ENCODE peak calls at places on chromosome 14, in ten cellular contexts. One of them, this sample, is unnamed.

GRCh38 chr14:56989359-56989758 is 179.1 kb upstream of the OTX2 start:
- DNase-seq in endothelial cell of umbilical vein: no peak
- DNase-seq in Calu3: no peak
- DNase-seq in effector memory CD8-positive, alpha-beta T cell: no peak
- DNase-seq in stimulated activated CD8-positive, alpha-beta memory T cell treated with anti-CD3 and anti-CD28 coated beads, Interleukin-12 subunit alpha, Interleukin-12 subunit beta, amount 100 ng/mL, for 1 hour: no peak
- DNase-seq in NCI-H1417: peak
- DNase-seq in GM13976: no peak
- DNase-seq in mesenchymal stem cell: no peak
- DNase-seq in right cardiac atrium: no peak
- DNase-seq in HTR-8/SVneo: no peak
- DNase-seq in this sample: no peak

GRCh38 chr14:80634106-80634758 is 307.3 kb downstream of the CEP128 start:
- DNase-seq in mesenchymal stem cell: peak
- DNase-seq in right cardiac atrium: no peak
- DNase-seq in NCI-H1417: no peak
- DNase-seq in GM13976: no peak
- DNase-seq in stimulated activated CD8-positive, alpha-beta memory T cell treated with anti-CD3 and anti-CD28 coated beads, Interleukin-12 subunit alpha, Interleukin-12 subunit beta, amount 100 ng/mL, for 1 hour: no peak
- DNase-seq in HTR-8/SVneo: peak
- DNase-seq in Calu3: no peak
- DNase-seq in endothelial cell of umbilical vein: peak
- DNase-seq in effector memory CD8-positive, alpha-beta T cell: no peak
- DNase-seq in this sample: no peak

GRCh38 chr14:92794547-92794941 is 439 bp downstream of the GOLGA5 start:
- DNase-seq in effector memory CD8-positive, alpha-beta T cell: no peak
- DNase-seq in NCI-H1417: peak
- DNase-seq in Calu3: no peak
- DNase-seq in endothelial cell of umbilical vein: peak
- DNase-seq in GM13976: peak
- DNase-seq in mesenchymal stem cell: peak
- DNase-seq in right cardiac atrium: no peak
- DNase-seq in HTR-8/SVneo: no peak
- DNase-seq in stimulated activated CD8-positive, alpha-beta memory T cell treated with anti-CD3 and anti-CD28 coated beads, Interleukin-12 subunit alpha, Interleukin-12 subunit beta, amount 100 ng/mL, for 1 hour: no peak
- DNase-seq in this sample: no peak

GRCh38 chr14:74917200-74917543 is 5.9 kb downstream of the RPS6KL1 start:
- DNase-seq in effector memory CD8-positive, alpha-beta T cell: no peak
- DNase-seq in HTR-8/SVneo: no peak
- DNase-seq in GM13976: no peak
- DNase-seq in mesenchymal stem cell: no peak
- DNase-seq in Calu3: no peak
- DNase-seq in stimulated activated CD8-positive, alpha-beta memory T cell treated with anti-CD3 and anti-CD28 coated beads, Interleukin-12 subunit alpha, Interleukin-12 subunit beta, amount 100 ng/mL, for 1 hour: no peak
- DNase-seq in right cardiac atrium: no peak
- DNase-seq in endothelial cell of umbilical vein: no peak
- DNase-seq in NCI-H1417: no peak
- DNase-seq in this sample: no peak

GRCh38 chr14:75258079-75258802 is 20.4 kb upstream of the FOS start:
- DNase-seq in Calu3: no peak
- DNase-seq in right cardiac atrium: no peak
- DNase-seq in effector memory CD8-positive, alpha-beta T cell: no peak
- DNase-seq in HTR-8/SVneo: no peak
- DNase-seq in NCI-H1417: no peak
- DNase-seq in endothelial cell of umbilical vein: no peak
- DNase-seq in GM13976: peak
- DNase-seq in mesenchymal stem cell: peak
- DNase-seq in stimulated activated CD8-positive, alpha-beta memory T cell treated with anti-CD3 and anti-CD28 coated beads, Interleukin-12 subunit alpha, Interleukin-12 subunit beta, amount 100 ng/mL, for 1 hour: no peak
- DNase-seq in this sample: no peak

GRCh38 chr14:104514156-104514848 is 65.3 kb upstream of the C14orf180 start:
- DNase-seq in right cardiac atrium: no peak
- DNase-seq in NCI-H1417: no peak
- DNase-seq in effector memory CD8-positive, alpha-beta T cell: no peak
- DNase-seq in HTR-8/SVneo: no peak
- DNase-seq in GM13976: no peak
- DNase-seq in Calu3: no peak
- DNase-seq in endothelial cell of umbilical vein: no peak
- DNase-seq in mesenchymal stem cell: no peak
- DNase-seq in stimulated activated CD8-positive, alpha-beta memory T cell treated with anti-CD3 and anti-CD28 coated beads, Interleukin-12 subunit alpha, Interleukin-12 subunit beta, amount 100 ng/mL, for 1 hour: no peak
- DNase-seq in this sample: no peak

GRCh38 chr14:97624985-97625384 is 827.8 kb downstream of the VRK1 start:
- DNase-seq in Calu3: no peak
- DNase-seq in stimulated activated CD8-positive, alpha-beta memory T cell treated with anti-CD3 and anti-CD28 coated beads, Interleukin-12 subunit alpha, Interleukin-12 subunit beta, amount 100 ng/mL, for 1 hour: no peak
- DNase-seq in mesenchymal stem cell: no peak
- DNase-seq in endothelial cell of umbilical vein: no peak
- DNase-seq in HTR-8/SVneo: no peak
- DNase-seq in GM13976: no peak
- DNase-seq in NCI-H1417: no peak
- DNase-seq in effector memory CD8-positive, alpha-beta T cell: no peak
- DNase-seq in right cardiac atrium: no peak
- DNase-seq in this sample: no peak

GRCh38 chr14:75450381-75451276 is 22.8 kb downstream of the JDP2 start:
- DNase-seq in HTR-8/SVneo: no peak
- DNase-seq in NCI-H1417: peak
- DNase-seq in stimulated activated CD8-positive, alpha-beta memory T cell treated with anti-CD3 and anti-CD28 coated beads, Interleukin-12 subunit alpha, Interleukin-12 subunit beta, amount 100 ng/mL, for 1 hour: no peak
- DNase-seq in GM13976: no peak
- DNase-seq in Calu3: peak
- DNase-seq in mesenchymal stem cell: no peak
- DNase-seq in effector memory CD8-positive, alpha-beta T cell: no peak
- DNase-seq in right cardiac atrium: no peak
- DNase-seq in endothelial cell of umbilical vein: peak
- DNase-seq in this sample: no peak

GRCh38 chr14:57245941-57246340 is 22.8 kb downstream of the EXOC5 start:
- DNase-seq in GM13976: no peak
- DNase-seq in effector memory CD8-positive, alpha-beta T cell: no peak
- DNase-seq in HTR-8/SVneo: no peak
- DNase-seq in right cardiac atrium: no peak
- DNase-seq in Calu3: no peak
- DNase-seq in endothelial cell of umbilical vein: no peak
- DNase-seq in mesenchymal stem cell: no peak
- DNase-seq in stimulated activated CD8-positive, alpha-beta memory T cell treated with anti-CD3 and anti-CD28 coated beads, Interleukin-12 subunit alpha, Interleukin-12 subunit beta, amount 100 ng/mL, for 1 hour: no peak
- DNase-seq in NCI-H1417: no peak
- DNase-seq in this sample: no peak

GRCh38 chr14:58638231-58639205 is 756 bp downstream of the DACT1 start:
- DNase-seq in Calu3: peak
- DNase-seq in stimulated activated CD8-positive, alpha-beta memory T cell treated with anti-CD3 and anti-CD28 coated beads, Interleukin-12 subunit alpha, Interleukin-12 subunit beta, amount 100 ng/mL, for 1 hour: no peak
- DNase-seq in mesenchymal stem cell: peak
- DNase-seq in right cardiac atrium: peak
- DNase-seq in effector memory CD8-positive, alpha-beta T cell: no peak
- DNase-seq in endothelial cell of umbilical vein: peak
- DNase-seq in HTR-8/SVneo: peak
- DNase-seq in NCI-H1417: peak
- DNase-seq in GM13976: peak
- DNase-seq in this sample: no peak

GRCh38 chr14:36771256-36771655 is 109.6 kb downstream of the PAX9 start:
- DNase-seq in Calu3: peak
- DNase-seq in NCI-H1417: peak
- DNase-seq in stimulated activated CD8-positive, alpha-beta memory T cell treated with anti-CD3 and anti-CD28 coated beads, Interleukin-12 subunit alpha, Interleukin-12 subunit beta, amount 100 ng/mL, for 1 hour: no peak
- DNase-seq in HTR-8/SVneo: no peak
- DNase-seq in right cardiac atrium: no peak
- DNase-seq in endothelial cell of umbilical vein: peak
- DNase-seq in effector memory CD8-positive, alpha-beta T cell: no peak
- DNase-seq in GM13976: no peak
- DNase-seq in mesenchymal stem cell: no peak
- DNase-seq in this sample: no peak

GRCh38 chr14:51468523-51468922 is 183.2 kb upstream of the FRMD6 start:
- DNase-seq in mesenchymal stem cell: no peak
- DNase-seq in right cardiac atrium: no peak
- DNase-seq in HTR-8/SVneo: no peak
- DNase-seq in Calu3: no peak
- DNase-seq in NCI-H1417: no peak
- DNase-seq in endothelial cell of umbilical vein: peak
- DNase-seq in stimulated activated CD8-positive, alpha-beta memory T cell treated with anti-CD3 and anti-CD28 coated beads, Interleukin-12 subunit alpha, Interleukin-12 subunit beta, amount 100 ng/mL, for 1 hour: no peak
- DNase-seq in effector memory CD8-positive, alpha-beta T cell: no peak
- DNase-seq in GM13976: no peak
- DNase-seq in this sample: no peak

GRCh38 chr14:89348726-89349125 is 68.3 kb downstream of the FOXN3 start:
- DNase-seq in endothelial cell of umbilical vein: no peak
- DNase-seq in stimulated activated CD8-positive, alpha-beta memory T cell treated with anti-CD3 and anti-CD28 coated beads, Interleukin-12 subunit alpha, Interleukin-12 subunit beta, amount 100 ng/mL, for 1 hour: no peak
- DNase-seq in right cardiac atrium: no peak
- DNase-seq in mesenchymal stem cell: no peak
- DNase-seq in GM13976: no peak
- DNase-seq in HTR-8/SVneo: no peak
- DNase-seq in Calu3: no peak
- DNase-seq in NCI-H1417: no peak
- DNase-seq in effector memory CD8-positive, alpha-beta T cell: no peak
- DNase-seq in this sample: no peak

GRCh38 chr14:68675233-68675577 is 117.7 kb downstream of the ZFP36L1 start:
- DNase-seq in Calu3: no peak
- DNase-seq in endothelial cell of umbilical vein: peak
- DNase-seq in stimulated activated CD8-positive, alpha-beta memory T cell treated with anti-CD3 and anti-CD28 coated beads, Interleukin-12 subunit alpha, Interleukin-12 subunit beta, amount 100 ng/mL, for 1 hour: no peak
- DNase-seq in GM13976: no peak
- DNase-seq in right cardiac atrium: no peak
- DNase-seq in NCI-H1417: no peak
- DNase-seq in mesenchymal stem cell: no peak
- DNase-seq in effector memory CD8-positive, alpha-beta T cell: no peak
- DNase-seq in HTR-8/SVneo: no peak
- DNase-seq in this sample: no peak

GRCh38 chr14:64421166-64421565 is 33.0 kb downstream of the MTHFD1 start:
- DNase-seq in mesenchymal stem cell: no peak
- DNase-seq in effector memory CD8-positive, alpha-beta T cell: no peak
- DNase-seq in NCI-H1417: no peak
- DNase-seq in stimulated activated CD8-positive, alpha-beta memory T cell treated with anti-CD3 and anti-CD28 coated beads, Interleukin-12 subunit alpha, Interleukin-12 subunit beta, amount 100 ng/mL, for 1 hour: no peak
- DNase-seq in endothelial cell of umbilical vein: no peak
- DNase-seq in GM13976: no peak
- DNase-seq in HTR-8/SVneo: peak
- DNase-seq in Calu3: no peak
- DNase-seq in right cardiac atrium: no peak
- DNase-seq in this sample: no peak

GRCh38 chr14:90489916-90490726 is 93.3 kb downstream of the CALM1 start:
- DNase-seq in HTR-8/SVneo: no peak
- DNase-seq in right cardiac atrium: no peak
- DNase-seq in mesenchymal stem cell: no peak
- DNase-seq in stimulated activated CD8-positive, alpha-beta memory T cell treated with anti-CD3 and anti-CD28 coated beads, Interleukin-12 subunit alpha, Interleukin-12 subunit beta, amount 100 ng/mL, for 1 hour: no peak
- DNase-seq in endothelial cell of umbilical vein: no peak
- DNase-seq in GM13976: peak
- DNase-seq in Calu3: no peak
- DNase-seq in NCI-H1417: no peak
- DNase-seq in effector memory CD8-positive, alpha-beta T cell: no peak
- DNase-seq in this sample: no peak

GRCh38 chr14:64971890-64972785 is at the start of gene RAB15:
- DNase-seq in mesenchymal stem cell: peak
- DNase-seq in effector memory CD8-positive, alpha-beta T cell: peak
- DNase-seq in GM13976: peak
- DNase-seq in stimulated activated CD8-positive, alpha-beta memory T cell treated with anti-CD3 and anti-CD28 coated beads, Interleukin-12 subunit alpha, Interleukin-12 subunit beta, amount 100 ng/mL, for 1 hour: no peak
- DNase-seq in NCI-H1417: peak
- DNase-seq in endothelial cell of umbilical vein: peak
- DNase-seq in HTR-8/SVneo: peak
- DNase-seq in right cardiac atrium: peak
- DNase-seq in Calu3: peak
- DNase-seq in this sample: peak

GRCh38 chr14:66240112-66240511 is 246.1 kb upstream of the CCDC196 start:
- DNase-seq in GM13976: no peak
- DNase-seq in stimulated activated CD8-positive, alpha-beta memory T cell treated with anti-CD3 and anti-CD28 coated beads, Interleukin-12 subunit alpha, Interleukin-12 subunit beta, amount 100 ng/mL, for 1 hour: no peak
- DNase-seq in endothelial cell of umbilical vein: no peak
- DNase-seq in Calu3: no peak
- DNase-seq in mesenchymal stem cell: no peak
- DNase-seq in HTR-8/SVneo: no peak
- DNase-seq in NCI-H1417: no peak
- DNase-seq in right cardiac atrium: no peak
- DNase-seq in effector memory CD8-positive, alpha-beta T cell: no peak
- DNase-seq in this sample: no peak

GRCh38 chr14:24817638-24818053 is 183.7 kb upstream of the GZMB start:
- DNase-seq in effector memory CD8-positive, alpha-beta T cell: no peak
- DNase-seq in endothelial cell of umbilical vein: no peak
- DNase-seq in NCI-H1417: no peak
- DNase-seq in stimulated activated CD8-positive, alpha-beta memory T cell treated with anti-CD3 and anti-CD28 coated beads, Interleukin-12 subunit alpha, Interleukin-12 subunit beta, amount 100 ng/mL, for 1 hour: no peak
- DNase-seq in HTR-8/SVneo: peak
- DNase-seq in mesenchymal stem cell: no peak
- DNase-seq in Calu3: peak
- DNase-seq in right cardiac atrium: no peak
- DNase-seq in GM13976: no peak
- DNase-seq in this sample: no peak

GRCh38 chr14:105062048-105062433 is 3.2 kb downstream of the GPR132 start:
- DNase-seq in HTR-8/SVneo: no peak
- DNase-seq in effector memory CD8-positive, alpha-beta T cell: no peak
- DNase-seq in Calu3: no peak
- DNase-seq in endothelial cell of umbilical vein: no peak
- DNase-seq in stimulated activated CD8-positive, alpha-beta memory T cell treated with anti-CD3 and anti-CD28 coated beads, Interleukin-12 subunit alpha, Interleukin-12 subunit beta, amount 100 ng/mL, for 1 hour: no peak
- DNase-seq in GM13976: no peak
- DNase-seq in right cardiac atrium: peak
- DNase-seq in NCI-H1417: no peak
- DNase-seq in mesenchymal stem cell: no peak
- DNase-seq in this sample: no peak

GRCh38 chr14:104224516-104225281 is 86.3 kb downstream of the KIF26A start:
- DNase-seq in HTR-8/SVneo: no peak
- DNase-seq in Calu3: no peak
- DNase-seq in right cardiac atrium: peak
- DNase-seq in stimulated activated CD8-positive, alpha-beta memory T cell treated with anti-CD3 and anti-CD28 coated beads, Interleukin-12 subunit alpha, Interleukin-12 subunit beta, amount 100 ng/mL, for 1 hour: peak
- DNase-seq in endothelial cell of umbilical vein: peak
- DNase-seq in GM13976: peak
- DNase-seq in effector memory CD8-positive, alpha-beta T cell: no peak
- DNase-seq in NCI-H1417: peak
- DNase-seq in mesenchymal stem cell: peak
- DNase-seq in this sample: no peak

GRCh38 chr14:102883028-102883953 is 39.2 kb upstream of the AMN start:
- DNase-seq in GM13976: no peak
- DNase-seq in NCI-H1417: no peak
- DNase-seq in stimulated activated CD8-positive, alpha-beta memory T cell treated with anti-CD3 and anti-CD28 coated beads, Interleukin-12 subunit alpha, Interleukin-12 subunit beta, amount 100 ng/mL, for 1 hour: no peak
- DNase-seq in HTR-8/SVneo: no peak
- DNase-seq in mesenchymal stem cell: no peak
- DNase-seq in endothelial cell of umbilical vein: no peak
- DNase-seq in effector memory CD8-positive, alpha-beta T cell: no peak
- DNase-seq in Calu3: no peak
- DNase-seq in right cardiac atrium: no peak
- DNase-seq in this sample: no peak

GRCh38 chr14:72270341-72270740 is 338.1 kb downstream of the RGS6 start:
- DNase-seq in endothelial cell of umbilical vein: no peak
- DNase-seq in HTR-8/SVneo: no peak
- DNase-seq in Calu3: no peak
- DNase-seq in effector memory CD8-positive, alpha-beta T cell: no peak
- DNase-seq in NCI-H1417: no peak
- DNase-seq in GM13976: no peak
- DNase-seq in right cardiac atrium: no peak
- DNase-seq in mesenchymal stem cell: no peak
- DNase-seq in stimulated activated CD8-positive, alpha-beta memory T cell treated with anti-CD3 and anti-CD28 coated beads, Interleukin-12 subunit alpha, Interleukin-12 subunit beta, amount 100 ng/mL, for 1 hour: no peak
- DNase-seq in this sample: no peak

GRCh38 chr14:63727231-63727735 is 582 bp downstream of the SGPP1 start:
- DNase-seq in effector memory CD8-positive, alpha-beta T cell: no peak
- DNase-seq in endothelial cell of umbilical vein: peak
- DNase-seq in NCI-H1417: peak
- DNase-seq in right cardiac atrium: peak
- DNase-seq in Calu3: peak
- DNase-seq in mesenchymal stem cell: peak
- DNase-seq in HTR-8/SVneo: peak
- DNase-seq in GM13976: peak
- DNase-seq in stimulated activated CD8-positive, alpha-beta memory T cell treated with anti-CD3 and anti-CD28 coated beads, Interleukin-12 subunit alpha, Interleukin-12 subunit beta, amount 100 ng/mL, for 1 hour: no peak
- DNase-seq in this sample: no peak

GRCh38 chr14:101851716-101852395 is 90.3 kb downstream of the PPP2R5C start:
- DNase-seq in endothelial cell of umbilical vein: no peak
- DNase-seq in Calu3: no peak
- DNase-seq in effector memory CD8-positive, alpha-beta T cell: no peak
- DNase-seq in HTR-8/SVneo: no peak
- DNase-seq in NCI-H1417: no peak
- DNase-seq in right cardiac atrium: no peak
- DNase-seq in mesenchymal stem cell: no peak
- DNase-seq in stimulated activated CD8-positive, alpha-beta memory T cell treated with anti-CD3 and anti-CD28 coated beads, Interleukin-12 subunit alpha, Interleukin-12 subunit beta, amount 100 ng/mL, for 1 hour: no peak
- DNase-seq in GM13976: no peak
- DNase-seq in this sample: no peak

GRCh38 chr14:67343601-67344230 is 15.9 kb downstream of the ATP6V1D start:
- DNase-seq in Calu3: no peak
- DNase-seq in endothelial cell of umbilical vein: peak
- DNase-seq in right cardiac atrium: no peak
- DNase-seq in effector memory CD8-positive, alpha-beta T cell: no peak
- DNase-seq in GM13976: no peak
- DNase-seq in stimulated activated CD8-positive, alpha-beta memory T cell treated with anti-CD3 and anti-CD28 coated beads, Interleukin-12 subunit alpha, Interleukin-12 subunit beta, amount 100 ng/mL, for 1 hour: no peak
- DNase-seq in NCI-H1417: no peak
- DNase-seq in HTR-8/SVneo: no peak
- DNase-seq in mesenchymal stem cell: no peak
- DNase-seq in this sample: no peak

GRCh38 chr14:29663281-29663801 is 264.3 kb downstream of the PRKD1 start:
- DNase-seq in effector memory CD8-positive, alpha-beta T cell: no peak
- DNase-seq in GM13976: no peak
- DNase-seq in Calu3: no peak
- DNase-seq in endothelial cell of umbilical vein: no peak
- DNase-seq in HTR-8/SVneo: no peak
- DNase-seq in mesenchymal stem cell: no peak
- DNase-seq in right cardiac atrium: no peak
- DNase-seq in NCI-H1417: no peak
- DNase-seq in stimulated activated CD8-positive, alpha-beta memory T cell treated with anti-CD3 and anti-CD28 coated beads, Interleukin-12 subunit alpha, Interleukin-12 subunit beta, amount 100 ng/mL, for 1 hour: no peak
- DNase-seq in this sample: no peak

GRCh38 chr14:99395904-99396530 is 84.6 kb downstream of the SETD3 start:
- DNase-seq in mesenchymal stem cell: peak
- DNase-seq in endothelial cell of umbilical vein: no peak
- DNase-seq in GM13976: no peak
- DNase-seq in stimulated activated CD8-positive, alpha-beta memory T cell treated with anti-CD3 and anti-CD28 coated beads, Interleukin-12 subunit alpha, Interleukin-12 subunit beta, amount 100 ng/mL, for 1 hour: no peak
- DNase-seq in HTR-8/SVneo: no peak
- DNase-seq in effector memory CD8-positive, alpha-beta T cell: peak
- DNase-seq in right cardiac atrium: no peak
- DNase-seq in NCI-H1417: peak
- DNase-seq in Calu3: no peak
- DNase-seq in this sample: peak

This sample was measured in immature natural killer cell.